ENCODE peak calls at places on chromosomes 16 and 17, in nine cellular contexts. T, D, A, E, Q, L, H, V and M are unnamed samples.

GRCh38 chr16:66223176-66223780 is 143.2 kb upstream of the CDH5 start:
- DNase-seq in T (peak; percentile 66), D (no peak), A (no peak), E (peak; percentile 15), Q (peak; percentile 52), L (peak; percentile 84), H (no peak), V (no peak), M (peak; percentile 80)

GRCh38 chr17:7314719-7315569 is at the start of gene GPS2:
- DNase-seq in T (peak; percentile 94), D (peak; percentile 97), A (peak; percentile 96), E (peak; percentile 81), Q (peak; percentile 93), L (peak; percentile 99), H (peak; percentile 93), V (peak; percentile 93), M (peak; percentile 67)

GRCh38 chr16:12271006-12271405 is 294.5 kb downstream of the SNX29 start:
- DNase-seq in T (peak; percentile 52), D (no peak), A (no peak), E (peak; percentile 57), Q (peak; percentile 1), L (peak; percentile 67), H (no peak), V (no peak), M (peak; percentile 17)

GRCh38 chr17:31917065-31917529 is 15.6 kb upstream of the UTP6 start:
- DNase-seq in T (no peak), D (peak; percentile 28), A (no peak), E (no peak), Q (no peak), L (peak; percentile 63), H (no peak), V (no peak), M (no peak)

GRCh38 chr16:28607116-28607623 is 2.7 kb downstream of the SULT1A1 start:
- DNase-seq in T (no peak), D (no peak), A (peak; percentile 6), E (no peak), Q (no peak), L (peak; percentile 35), H (no peak), V (no peak), M (no peak)

GRCh38 chr16:81634380-81635121 is 144.5 kb upstream of the PLCG2 start:
- DNase-seq in T (no peak), D (no peak), A (no peak), E (no peak), Q (no peak), L (no peak), H (no peak), V (no peak), M (no peak)

GRCh38 chr17:28846231-28846630 is 3.6 kb upstream of the FAM222B start:
- DNase-seq in T (no peak), D (no peak), A (no peak), E (no peak), Q (no peak), L (no peak), H (no peak), V (no peak), M (no peak)

GRCh38 chr16:677306-678190 is 2.1 kb downstream of the RHBDL1 start:
- DNase-seq in T (no peak), D (no peak), A (no peak), E (no peak), Q (no peak), L (no peak), H (no peak), V (no peak), M (no peak)

GRCh38 chr17:42406602-42407288 is 16.3 kb downstream of the CAVIN1 start:
- DNase-seq in T (peak; percentile 40), D (no peak), A (no peak), E (no peak), Q (no peak), L (peak; percentile 79), H (no peak), V (no peak), M (peak; percentile 56)

GRCh38 chr17:9192010-9192409 is 170.7 kb downstream of the NTN1 start:
- DNase-seq in T (peak; percentile 9), D (no peak), A (no peak), E (no peak), Q (peak; percentile 3), L (no peak), H (no peak), V (no peak), M (peak; percentile 14)

GRCh38 chr17:41463746-41464145 is 3.4 kb downstream of the KRT32 start:
- DNase-seq in T (no peak), D (no peak), A (no peak), E (no peak), Q (no peak), L (peak; percentile 26), H (no peak), V (no peak), M (no peak)

GRCh38 chr17:8488931-8489330 is 53.2 kb downstream of the NDEL1 start:
- DNase-seq in T (peak; percentile 99), D (no peak), A (no peak), E (no peak), Q (peak; percentile 69), L (peak; percentile 97), H (no peak), V (no peak), M (peak; percentile 95)

GRCh38 chr16:24896439-24896838 is 50.7 kb downstream of the SLC5A11 start:
- DNase-seq in T (no peak), D (no peak), A (no peak), E (no peak), Q (no peak), L (peak; percentile 3), H (peak; percentile 34), V (no peak), M (no peak)

GRCh38 chr17:77451894-77452852 is 311.4 kb downstream of the SEC14L1 start:
- DNase-seq in T (peak; percentile 89), D (peak; percentile 69), A (peak; percentile 83), E (peak; percentile 81), Q (peak; percentile 88), L (peak; percentile 94), H (peak; percentile 43), V (no peak), M (peak; percentile 79)

GRCh38 chr17:31529841-31530251 is 138.4 kb downstream of the RAB11FIP4 start:
- DNase-seq in T (peak; percentile 42), D (no peak), A (no peak), E (no peak), Q (no peak), L (peak; percentile 77), H (no peak), V (no peak), M (no peak)

GRCh38 chr16:80014241-80014939 is 413.9 kb upstream of the MAF start:
- DNase-seq in T (no peak), D (no peak), A (no peak), E (no peak), Q (peak; percentile 13), L (no peak), H (no peak), V (no peak), M (no peak)

GRCh38 chr16:9364721-9365693 is 273.6 kb downstream of the HAPSTR1 start:
- DNase-seq in T (no peak), D (no peak), A (peak; percentile 66), E (no peak), Q (no peak), L (no peak), H (no peak), V (no peak), M (no peak)

GRCh38 chr17:39081851-39082250 is 69.6 kb downstream of the PLXDC1 start:
- DNase-seq in T (no peak), D (no peak), A (no peak), E (no peak), Q (no peak), L (no peak), H (no peak), V (no peak), M (no peak)

GRCh38 chr17:1626333-1626732 is 2.3 kb downstream of the SLC43A2 start:
- DNase-seq in T (no peak), D (no peak), A (no peak), E (no peak), Q (no peak), L (peak; percentile 83), H (no peak), V (no peak), M (peak; percentile 39)

GRCh38 chr16:72905581-72905980 is 142.3 kb downstream of the ZFHX3 start:
- DNase-seq in T (peak; percentile 62), D (no peak), A (no peak), E (no peak), Q (peak; percentile 12), L (no peak), H (no peak), V (no peak), M (peak; percentile 11)

GRCh38 chr17:13538841-13539411 is 62.8 kb downstream of the HS3ST3A1 start:
- DNase-seq in T (no peak), D (no peak), A (no peak), E (no peak), Q (no peak), L (no peak), H (no peak), V (no peak), M (no peak)

GRCh38 chr17:12180644-12181261 is 160.1 kb downstream of the MAP2K4 start:
- DNase-seq in T (peak; percentile 69), D (no peak), A (peak; percentile 11), E (no peak), Q (peak; percentile 90), L (peak; percentile 68), H (peak; percentile 59), V (peak; percentile 44), M (peak; percentile 78)

DNA sequence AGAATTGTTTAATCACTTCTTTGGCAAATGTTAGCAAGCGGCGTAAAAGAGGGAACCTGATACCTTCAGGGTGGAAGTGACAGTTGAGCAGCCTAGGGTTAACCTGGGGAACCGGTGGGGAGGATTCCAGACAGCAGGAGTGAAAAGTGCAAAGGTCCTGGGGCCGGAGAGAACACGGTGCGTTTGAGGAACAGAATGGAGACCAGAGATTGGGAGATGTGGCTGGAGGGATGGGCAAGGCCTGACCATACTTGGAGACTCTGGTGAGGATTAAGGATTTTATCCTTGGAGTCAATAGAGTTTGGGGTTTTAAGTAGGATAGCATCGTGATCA is 2.3 kb upstream of the ZNF500 start:
- DNase-seq in T (no peak), D (no peak), A (no peak), E (no peak), Q (no peak), L (peak; percentile 34), H (no peak), V (no peak), M (no peak)
- H3K4me3 ChIP-seq in T (peak overlapping the region; percentile 77), D (peak overlapping the region; percentile 96), A (peak overlapping the region; percentile 91), E (peak overlapping the region; percentile 66), Q (peak overlapping the region; percentile 81), L (peak overlapping the region; percentile 78), H (no peak overlapping the region), V (peak overlapping the region; percentile 62), M (peak overlapping the region; percentile 75)

GRCh38 chr17:54527941-54528340 is 372.7 kb upstream of the TOM1L1 start:
- DNase-seq in T (no peak), D (no peak), A (no peak), E (no peak), Q (no peak), L (no peak), H (no peak), V (peak; percentile 68), M (no peak)
- H3K4me3 ChIP-seq in T (no peak overlapping the region), D (no peak overlapping the region), A (no peak overlapping the region), E (no peak overlapping the region), Q (no peak overlapping the region), L (no peak overlapping the region), H (no peak overlapping the region), V (peak overlapping the region; percentile 11), M (no peak overlapping the region)

GRCh38 chr16:88792668-88793587 is 7.9 kb upstream of the PIEZO1 start:
- DNase-seq in T (no peak), D (no peak), A (no peak), E (no peak), Q (no peak), L (peak; percentile 57), H (no peak), V (no peak), M (no peak)
- H3K4me3 ChIP-seq in T (peak overlapping the region; percentile 39), D (no peak overlapping the region), A (no peak overlapping the region), E (no peak overlapping the region), Q (no peak overlapping the region), L (no peak overlapping the region), H (no peak overlapping the region), V (no peak overlapping the region), M (no peak overlapping the region)

GRCh38 chr17:79920751-79921410 is 81.6 kb upstream of the CBX4 start:
- DNase-seq in T (no peak), D (no peak), A (no peak), E (no peak), Q (no peak), L (peak; percentile 68), H (no peak), V (peak; percentile 77), M (no peak)
- H3K4me3 ChIP-seq in T (no peak overlapping the region), D (no peak overlapping the region), A (no peak overlapping the region), E (no peak overlapping the region), Q (no peak overlapping the region), L (no peak overlapping the region), H (no peak overlapping the region), V (peak overlapping the region; percentile 43), M (no peak overlapping the region)